ENCODE peak calls at places on chromosomes 16 and 17, in nine cellular contexts. T is neural progenitor cell, Z is mesenchymal stem cell, C is tibial nerve, O is T-helper 17 cell, G is K562, N is pancreas, B is cardiac muscle cell, I is lower lobe of right lung. J is an unnamed sample.

GRCh38 chr17:41413353-41413752 is 11.0 kb downstream of the KRT37 start:
- DNase-seq in O (no peak), T (peak; percentile 21), Z (no peak), G (no peak), B (no peak), N (no peak), I (no peak), C (no peak), J (no peak)

GRCh38 chr16:69330286-69331109 is at the start of gene PDF:
- DNase-seq in G (peak; percentile 97), I (peak; percentile 97), O (peak; percentile 84), C (peak; percentile 83), B (peak; percentile 97), T (peak; percentile 97), N (peak; percentile 95), Z (peak; percentile 94), J (peak; percentile 90)

GRCh38 chr17:17314501-17315071 is 11.4 kb downstream of the NT5M start:
- DNase-seq in N (no peak), Z (no peak), I (peak; percentile 5), G (no peak), C (no peak), B (no peak), T (no peak), O (no peak), J (no peak)

GRCh38 chr17:38703742-38704644 is 1.1 kb upstream of the MLLT6 start:
- DNase-seq in C (peak; percentile 57), T (peak; percentile 84), B (peak; percentile 87), N (peak; percentile 92), I (peak; percentile 94), O (peak; percentile 58), G (peak; percentile 94), Z (peak; percentile 45), J (peak; percentile 91)

GRCh38 chr17:39753514-39754160 is 15.9 kb downstream of the GRB7 start:
- DNase-seq in T (peak; percentile 69), I (no peak), G (no peak), Z (no peak), N (peak; percentile 53), B (no peak), O (peak; percentile 69), C (no peak), J (no peak)

GRCh38 chr17:76688165-76688622 is 22.6 kb downstream of the MXRA7 start:
- DNase-seq in T (no peak), N (no peak), O (no peak), B (no peak), I (no peak), C (no peak), Z (no peak), G (no peak), J (no peak)

GRCh38 chr17:49588726-49589555 is 13.3 kb downstream of the NXPH3 start:
- DNase-seq in B (no peak), C (no peak), I (no peak), G (no peak), N (no peak), Z (no peak), O (no peak), T (no peak), J (no peak)

GRCh38 chr16:78667675-78668074 is 568.2 kb downstream of the WWOX start:
- DNase-seq in C (no peak), I (no peak), T (no peak), B (no peak), O (no peak), N (no peak), G (no peak), Z (no peak), J (no peak)

GRCh38 chr17:43932357-43932756 is 9.9 kb downstream of the PPY start:
- DNase-seq in O (no peak), G (no peak), B (no peak), N (no peak), T (no peak), C (no peak), Z (no peak), I (no peak), J (no peak)

GRCh38 chr16:78122774-78123315 is 23.4 kb downstream of the WWOX start:
- DNase-seq in T (peak; percentile 32), G (peak; percentile 37), O (no peak), I (no peak), C (no peak), Z (peak; percentile 78), N (no peak), B (peak; percentile 54), J (peak; percentile 79)

GRCh38 chr16:83807327-83807709 is 460 bp upstream of the HSBP1 start:
- DNase-seq in O (no peak), B (no peak), C (no peak), T (no peak), G (no peak), Z (no peak), N (no peak), I (no peak), J (no peak)

GRCh38 chr16:70402916-70403659 is 35.8 kb downstream of the ST3GAL2 start:
- DNase-seq in B (no peak), G (no peak), I (no peak), N (no peak), C (no peak), O (no peak), Z (peak; percentile 43), T (no peak), J (no peak)

GRCh38 chr16:77680496-77680895 is 41.8 kb upstream of the NUDT7 start:
- DNase-seq in C (no peak), O (no peak), B (no peak), N (no peak), T (no peak), I (no peak), G (no peak), Z (no peak), J (no peak)

GRCh38 chr17:71057938-71058337 is 888.6 kb downstream of the KCNJ2 start:
- DNase-seq in I (no peak), C (no peak), B (no peak), O (no peak), T (no peak), Z (no peak), G (no peak), N (no peak), J (no peak)
- H3K9me3 ChIP-seq in I (no peaks in the 10 kb centered on the region), C (no peaks in the 10 kb centered on the region), B (no peaks in the 10 kb centered on the region), O (no peaks in the 10 kb centered on the region), T (no peaks in the 10 kb centered on the region), Z (no peaks in the 10 kb centered on the region), G (no peaks in the 10 kb centered on the region), N (no peaks in the 10 kb centered on the region), J (no peaks in the 10 kb centered on the region)

DNA sequence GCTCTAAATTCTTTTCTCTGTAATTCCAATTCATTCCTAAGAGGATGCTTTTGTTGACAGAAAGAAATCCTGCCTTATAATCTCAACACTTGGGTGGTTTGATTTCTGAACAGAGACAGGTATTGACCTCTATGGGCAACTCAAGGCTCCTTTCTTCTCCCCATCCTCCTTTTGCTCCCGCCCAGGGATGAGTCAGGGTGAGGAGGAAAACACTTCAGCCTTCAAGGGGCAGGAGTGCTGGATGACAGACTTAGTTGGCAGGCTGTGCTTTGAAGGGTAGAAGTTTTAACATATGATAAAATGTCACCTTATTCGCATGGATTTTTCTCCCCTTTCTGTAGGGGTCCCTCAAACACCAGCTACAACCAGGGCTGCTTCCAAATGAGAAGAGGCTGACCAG is 16.7 kb upstream of the TOM1L1 start:
- DNase-seq in Z (no peak), N (no peak), I (no peak), C (no peak), G (no peak), O (no peak), B (no peak), T (no peak), J (no peak)
- H3K9me3 ChIP-seq in Z (no peaks in the 10 kb centered on the region), N (no peaks in the 10 kb centered on the region), I (no peaks in the 10 kb centered on the region), C (no peaks in the 10 kb centered on the region), G (no peaks in the 10 kb centered on the region), O (no peaks in the 10 kb centered on the region), B (no peaks in the 10 kb centered on the region), T (no peaks in the 10 kb centered on the region), J (no peaks in the 10 kb centered on the region)

GRCh38 chr16:15963307-15963910 is 14.0 kb downstream of the ABCC1 start:
- DNase-seq in Z (no peak), C (no peak), O (no peak), B (no peak), N (no peak), T (no peak), I (no peak), G (no peak), J (no peak)

GRCh38 chr16:15967223-15967546 is 17.8 kb downstream of the ABCC1 start:
- DNase-seq in I (no peak), T (no peak), Z (no peak), B (no peak), N (no peak), G (no peak), O (no peak), C (no peak), J (no peak)

GRCh38 chr16:15967655-15968315 is 18.4 kb downstream of the ABCC1 start:
- DNase-seq in C (no peak), G (no peak), N (no peak), I (no peak), O (no peak), Z (no peak), B (no peak), T (no peak), J (no peak)

GRCh38 chr16:15970202-15970601 is 20.8 kb downstream of the ABCC1 start:
- DNase-seq in Z (peak; percentile 47), O (no peak), I (no peak), T (peak; percentile 41), C (no peak), B (no peak), N (no peak), G (peak; percentile 32), J (peak; percentile 13)

GRCh38 chr16:15966420-15967222 is 17.2 kb downstream of the ABCC1 start:
- DNase-seq in O (no peak), B (no peak), Z (peak; percentile 75), N (no peak), T (no peak), G (no peak), C (no peak), I (no peak), J (peak; percentile 14)
- H3K9me3 ChIP-seq in O (no peaks in the 10 kb centered on the region), B (no peaks in the 10 kb centered on the region), Z (peaks cover 5% of the 10 kb centered on the region), N (no peaks in the 10 kb centered on the region), T (no peaks in the 10 kb centered on the region), G (peaks cover 16% of the 10 kb centered on the region), C (no peaks in the 10 kb centered on the region), I (no peaks in the 10 kb centered on the region), J (no peaks in the 10 kb centered on the region)

DNA sequence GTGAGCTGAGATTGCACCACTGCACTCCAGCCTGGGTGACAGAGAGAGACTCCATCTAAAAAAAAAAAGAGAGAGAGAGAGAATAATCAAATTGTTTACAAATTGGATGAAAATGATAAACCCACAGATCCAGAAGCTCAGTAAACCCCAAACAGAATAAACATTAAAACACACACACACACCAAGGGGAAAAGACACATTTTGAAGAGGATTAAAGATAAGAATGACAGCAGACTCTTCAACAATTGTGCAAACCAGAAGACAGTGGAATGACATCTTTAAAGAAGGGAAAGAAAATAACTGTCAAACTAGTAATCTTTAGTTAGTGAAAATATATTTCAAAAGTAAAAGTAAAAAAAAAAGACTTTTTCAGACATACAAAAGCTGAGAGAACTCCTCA is 64.4 kb upstream of the RPL38 start:
- DNase-seq in I (no peak), Z (no peak), C (no peak), O (no peak), B (no peak), N (no peak), T (no peak), G (no peak), J (no peak)
- H3K9me3 ChIP-seq in I (peaks cover 33% of the 10 kb centered on the region), Z (peaks cover 38% of the 10 kb centered on the region), C (no peaks in the 10 kb centered on the region), O (peaks cover 5% of the 10 kb centered on the region), B (no peaks in the 10 kb centered on the region), N (no peaks in the 10 kb centered on the region), T (peaks cover 16% of the 10 kb centered on the region), G (no peaks in the 10 kb centered on the region), J (peaks cover 18% of the 10 kb centered on the region)

DNA sequence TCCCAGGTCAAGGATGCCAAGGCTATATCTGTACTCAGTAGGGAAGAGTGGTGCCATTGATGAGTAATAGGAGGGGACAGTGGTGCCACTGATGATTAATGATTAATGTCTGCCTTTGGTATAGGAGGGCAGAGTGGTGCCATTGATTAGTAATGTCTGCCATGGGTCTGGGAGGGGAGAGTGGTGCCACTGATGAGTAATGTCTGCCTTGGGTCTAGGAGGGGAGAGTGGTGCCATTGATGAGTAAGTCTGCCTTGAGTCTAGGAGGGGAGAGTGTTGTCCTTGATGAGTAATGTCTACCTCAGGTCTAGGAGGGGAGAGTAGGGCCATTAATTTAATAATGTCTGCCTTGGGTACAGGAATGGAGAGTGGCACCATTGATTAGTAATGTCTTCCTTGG is 507.8 kb upstream of the EEF2KMT start:
- DNase-seq in O (no peak), T (no peak), G (no peak), B (no peak), N (no peak), C (no peak), Z (no peak), I (no peak), J (no peak)
- H3K9me3 ChIP-seq in O (no peaks in the 10 kb centered on the region), T (no peaks in the 10 kb centered on the region), G (no peaks in the 10 kb centered on the region), B (no peaks in the 10 kb centered on the region), N (no peaks in the 10 kb centered on the region), C (no peaks in the 10 kb centered on the region), Z (no peaks in the 10 kb centered on the region), I (no peaks in the 10 kb centered on the region), J (no peaks in the 10 kb centered on the region)

J was measured in SJCRH30.